ENCODE peak calls at places on chromosomes 7 and 10, in ten cellular contexts. Y is testis, U is HCT116, F is psoas muscle, R is fibroblast of lung, Z is K562, I is right lobe of liver, M is heart left ventricle, W is adrenal gland, V is thoracic aorta. S is an unnamed sample.

GRCh38 chr7:140391634-140392033 is 6.7 kb downstream of the SLC37A3 start:
- DNase-seq in Y (no peak), U (no peak), F (no peak), R (no peak), Z (no peak), I (no peak), M (no peak), W (no peak), V (no peak), S (no peak)

GRCh38 chr7:158740657-158741293 is 36.2 kb upstream of the NCAPG2 start:
- DNase-seq in Y (no peak), U (no peak), F (no peak), R (peak; percentile 98), Z (peak; percentile 76), I (no peak), M (no peak), W (peak; percentile 37), V (no peak), S (no peak)

GRCh38 chr10:126712681-126713080 is 42.2 kb upstream of the C10orf90 start:
- DNase-seq in Y (no peak), U (no peak), F (no peak), R (no peak), Z (no peak), I (no peak), M (no peak), W (no peak), V (no peak), S (no peak)

GRCh38 chr10:120456626-120457430 is at the start of gene PLPP4:
- DNase-seq in Y (peak; percentile 69), U (no peak), F (no peak), R (peak; percentile 58), Z (peak; percentile 29), I (no peak), M (no peak), W (no peak), V (no peak), S (peak; percentile 71)

GRCh38 chr7:105906169-105906568 is 29.8 kb upstream of the ATXN7L1 start:
- DNase-seq in Y (no peak), U (no peak), F (no peak), R (no peak), Z (no peak), I (no peak), M (no peak), W (no peak), V (no peak), S (no peak)

GRCh38 chr7:24572421-24573007 is 738 bp upstream of the PALS2 start:
- DNase-seq in Y (peak; percentile 26), U (no peak), F (peak; percentile 68), R (peak; percentile 67), Z (peak; percentile 19), I (peak; percentile 51), M (peak; percentile 17), W (peak; percentile 61), V (peak; percentile 11), S (peak; percentile 84)

GRCh38 chr7:117157121-117157870 is 165.6 kb downstream of the WNT2 start:
- DNase-seq in Y (peak; percentile 79), U (no peak), F (peak; percentile 53), R (peak; percentile 97), Z (no peak), I (peak; percentile 79), M (peak; percentile 33), W (peak; percentile 88), V (peak; percentile 27), S (no peak)

GRCh38 chr7:40151504-40151903 is 16.7 kb downstream of the SUGCT start:
- DNase-seq in Y (no peak), U (no peak), F (no peak), R (no peak), Z (no peak), I (no peak), M (no peak), W (no peak), V (no peak), S (no peak)

GRCh38 chr10:122777515-122778059 is 68.1 kb downstream of the CUZD1 start:
- DNase-seq in Y (no peak), U (no peak), F (no peak), R (no peak), Z (no peak), I (no peak), M (no peak), W (no peak), V (no peak), S (no peak)

GRCh38 chr7:158239290-158239981 is 348.2 kb downstream of the PTPRN2 start:
- DNase-seq in Y (peak; percentile 70), U (no peak), F (no peak), R (no peak), Z (peak; percentile 9), I (no peak), M (peak; percentile 74), W (peak; percentile 35), V (no peak), S (no peak)

GRCh38 chr7:135180122-135180521 is 9.6 kb upstream of the CYREN start:
- DNase-seq in Y (no peak), U (no peak), F (no peak), R (no peak), Z (no peak), I (no peak), M (no peak), W (no peak), V (no peak), S (no peak)

GRCh38 chr10:113283189-113283588 is 269.7 kb upstream of the HABP2 start:
- DNase-seq in Y (no peak), U (peak; percentile 48), F (no peak), R (no peak), Z (peak; percentile 9), I (no peak), M (no peak), W (no peak), V (no peak), S (no peak)

GRCh38 chr10:9149134-9149533 is 1094.6 kb downstream of the GATA3 start:
- DNase-seq in Y (no peak), U (no peak), F (no peak), R (no peak), Z (no peak), I (no peak), M (no peak), W (no peak), V (no peak), S (no peak)

GRCh38 chr10:110656612-110657011 is 12.5 kb downstream of the RBM20 start:
- DNase-seq in Y (no peak), U (no peak), F (no peak), R (no peak), Z (no peak), I (no peak), M (no peak), W (no peak), V (no peak), S (no peak)

GRCh38 chr10:43390791-43391190 is 18.2 kb downstream of the HNRNPF start:
- DNase-seq in Y (peak; percentile 51), U (no peak), F (no peak), R (peak; percentile 20), Z (no peak), I (no peak), M (no peak), W (peak; percentile 58), V (no peak), S (peak; percentile 22)

GRCh38 chr7:44881066-44881600 is 4.2 kb downstream of the PURB start:
- DNase-seq in Y (no peak), U (no peak), F (no peak), R (no peak), Z (no peak), I (no peak), M (no peak), W (no peak), V (no peak), S (no peak)
- H3K4me1 ChIP-seq in Y (peaks cover 26% of the 10 kb centered on the region), U (peaks cover 19% of the 10 kb centered on the region), F (peaks cover 61% of the 10 kb centered on the region), R (peaks cover 5% of the 10 kb centered on the region), Z (peaks cover 11% of the 10 kb centered on the region), I (no peaks in the 10 kb centered on the region), M (peaks cover 69% of the 10 kb centered on the region), W (peaks cover 64% of the 10 kb centered on the region), V (peaks cover 43% of the 10 kb centered on the region), S (peaks cover 33% of the 10 kb centered on the region)

GRCh38 chr10:117462424-117462792 is 80.1 kb upstream of the EMX2 start:
- DNase-seq in Y (no peak), U (no peak), F (no peak), R (peak; percentile 11), Z (peak; percentile 14), I (no peak), M (no peak), W (no peak), V (no peak), S (no peak)
- TF ChIP-seq CTCF in Y (no peak), U (peak; percentile 45), F (no peak), R (no peak), Z (peak; percentile 38), I (no peak), M (no peak), W (no peak), V (no peak), S (no peak)

GRCh38 chr10:124677871-124678565 is 66.2 kb downstream of the FAM53B start:
- DNase-seq in Y (peak; percentile 52), U (no peak), F (peak; percentile 59), R (no peak), Z (no peak), I (no peak), M (no peak), W (no peak), V (no peak), S (peak; percentile 43)
- H3K4me1 ChIP-seq in Y (peaks cover 45% of the 10 kb centered on the region), U (no peaks in the 10 kb centered on the region), F (peaks cover 73% of the 10 kb centered on the region), R (peaks cover 4% of the 10 kb centered on the region), Z (peaks cover 8% of the 10 kb centered on the region), I (no peaks in the 10 kb centered on the region), M (peaks cover 99% of the 10 kb centered on the region), W (peaks cover 87% of the 10 kb centered on the region), V (peaks cover 16% of the 10 kb centered on the region), S (peaks cover 37% of the 10 kb centered on the region)

DNA sequence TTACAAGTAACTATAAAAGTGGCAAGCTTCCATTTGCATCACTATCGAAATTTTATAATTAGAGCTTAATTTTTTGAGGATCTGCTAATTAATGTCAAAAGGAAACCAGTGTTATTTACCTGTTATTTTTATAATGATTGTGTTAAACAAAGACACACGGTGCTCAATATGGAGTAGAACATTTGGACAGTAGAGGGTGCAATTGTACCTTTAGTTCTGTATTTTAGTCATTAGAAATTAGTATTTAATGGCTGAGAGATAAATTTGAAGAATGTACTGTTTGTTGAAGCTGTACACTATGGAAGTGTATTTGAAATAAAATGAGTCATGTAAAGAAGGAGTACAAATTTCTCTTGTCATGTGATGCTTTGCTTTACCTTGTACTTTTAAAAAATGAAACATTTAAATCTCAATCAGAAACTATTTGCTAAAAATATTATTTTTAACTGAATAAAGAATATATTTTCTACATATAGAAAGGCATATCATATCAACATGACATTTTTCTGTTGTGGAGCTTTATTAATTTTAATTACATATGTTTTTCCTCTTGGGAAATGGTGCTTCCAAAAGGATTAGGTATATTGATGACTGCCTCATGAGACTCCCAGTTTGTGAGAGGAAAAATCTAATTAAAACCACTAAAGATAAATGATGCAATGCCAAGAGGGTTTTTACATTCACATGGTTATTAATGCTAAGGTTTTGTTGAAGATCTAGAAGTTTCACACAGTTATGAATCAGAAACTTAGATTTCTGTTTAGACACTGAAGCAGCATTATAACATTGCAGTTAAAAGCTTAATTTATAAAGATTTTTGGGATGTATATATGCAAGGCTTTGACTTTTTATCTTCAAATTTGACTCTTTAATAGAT is 10.4 kb upstream of the PRKG1 start:
- DNase-seq in Y (no peak), U (peak; percentile 15), F (no peak), R (peak; percentile 35), Z (no peak), I (no peak), M (no peak), W (no peak), V (no peak), S (no peak)
- TF ChIP-seq CTCF in Y (peak; percentile 49), U (peak; percentile 37), F (peak; percentile 71), R (peak; percentile 60), Z (peak; percentile 40), I (peak; percentile 41), M (peak; percentile 27), W (peak; percentile 53), V (peak; percentile 50), S (peak; percentile 53)

GRCh38 chr7:138477081-138477578 is 17.1 kb downstream of the TRIM24 start:
- DNase-seq in Y (no peak), U (no peak), F (no peak), R (no peak), Z (no peak), I (no peak), M (no peak), W (no peak), V (no peak), S (no peak)
- H3K4me1 ChIP-seq in Y (peaks cover 21% of the 10 kb centered on the region), U (no peaks in the 10 kb centered on the region), F (peaks cover 5% of the 10 kb centered on the region), R (no peaks in the 10 kb centered on the region), Z (peaks cover 4% of the 10 kb centered on the region), I (no peaks in the 10 kb centered on the region), M (peaks cover 30% of the 10 kb centered on the region), W (peaks cover 48% of the 10 kb centered on the region), V (peaks cover 4% of the 10 kb centered on the region), S (no peaks in the 10 kb centered on the region)